ENCODE peak calls at places on chromosomes 16 and 17, in four cellular contexts. U is HCT116, V is GM23338, W is endothelial cell of umbilical vein. O is an unnamed sample. For H3K27me3, the result is how much of the 10 kb centered on the place peaks cover.

GRCh38 chr16:9909072-9909471 is 273.2 kb downstream of the GRIN2A start:
- DNase-seq in U (no peak), V (no peak), W (no peak), O (no peak)

GRCh38 chr17:65039349-65039988 is 17.1 kb downstream of the GNA13 start:
- DNase-seq in U (no peak), V (no peak), W (no peak), O (no peak)

GRCh38 chr16:66549284-66550131 is at the start of gene TK2:
- DNase-seq in U (no peak), V (peak), W (peak), O (peak)

GRCh38 chr17:17768415-17769088 is 68.2 kb downstream of the SREBF1 start:
- DNase-seq in U (no peak), V (no peak), W (no peak), O (no peak)

GRCh38 chr17:12995896-12996295 is 21.9 kb downstream of the ELAC2 start:
- DNase-seq in U (no peak), V (no peak), W (no peak), O (no peak)

GRCh38 chr16:59067207-59067606 is 333.1 kb upstream of the GOT2 start:
- DNase-seq in U (no peak), V (no peak), W (peak), O (no peak)

GRCh38 chr17:78329263-78330059 is 30.4 kb downstream of the SOCS3 start:
- DNase-seq in U (peak), V (no peak), W (no peak), O (peak)

GRCh38 chr17:48567209-48567608 is 10.9 kb downstream of the HOXB4 start:
- DNase-seq in U (no peak), V (no peak), W (peak), O (no peak)

GRCh38 chr16:81627024-81627423 is 152.1 kb upstream of the PLCG2 start:
- DNase-seq in U (no peak), V (no peak), W (no peak), O (peak)

GRCh38 chr16:27444015-27444414 is 42.0 kb downstream of the IL21R start:
- DNase-seq in U (no peak), V (no peak), W (no peak), O (peak)

GRCh38 chr16:67157892-67158635 is 1.6 kb downstream of the TRADD start:
- DNase-seq in U (no peak), V (no peak), W (no peak), O (no peak)

GRCh38 chr17:39781814-39782213 is 44.1 kb downstream of the GRB7 start:
- DNase-seq in U (no peak), V (no peak), W (no peak), O (no peak)

DNA sequence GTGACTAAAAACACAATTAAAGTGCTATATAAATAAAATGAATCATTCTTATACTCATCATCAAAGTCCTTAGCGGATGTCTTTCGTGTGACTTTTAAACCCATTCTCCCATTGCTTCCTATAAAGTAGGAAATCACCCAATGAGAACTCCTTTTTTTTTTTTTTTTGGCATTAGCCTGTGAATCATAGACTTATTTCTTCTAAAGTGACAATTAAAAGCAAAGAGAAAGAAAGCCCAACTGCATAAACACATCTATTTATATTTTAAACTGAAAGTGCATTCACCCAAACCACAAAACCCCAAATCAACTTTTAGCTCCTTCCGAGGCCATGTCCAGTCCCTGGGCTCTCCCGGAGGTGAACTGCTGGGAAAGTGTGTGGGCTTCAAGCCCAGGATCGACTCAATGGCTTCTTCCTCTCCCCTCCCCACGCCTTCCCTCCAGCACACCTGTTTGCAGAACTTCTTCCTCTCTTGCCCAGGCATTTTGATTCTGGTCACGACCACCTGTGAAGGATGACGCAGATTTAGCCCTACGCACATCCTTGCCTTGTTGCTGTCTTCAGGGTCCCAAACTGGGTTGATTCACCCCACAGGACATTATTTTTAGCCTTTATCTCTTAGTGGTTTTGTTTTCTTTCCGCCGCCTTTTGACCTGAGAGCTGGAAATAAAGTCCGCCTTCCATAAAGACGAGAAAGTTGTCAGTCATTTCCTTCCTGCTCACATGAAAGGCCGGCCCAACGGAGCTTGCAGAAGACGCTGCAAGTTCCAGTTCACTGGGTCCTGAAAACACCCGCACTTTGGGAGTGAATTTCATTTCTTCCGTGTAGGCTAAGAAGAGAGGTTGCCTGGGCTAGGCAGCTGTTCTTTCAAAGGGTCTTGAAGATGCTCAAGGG is 166.8 kb downstream of the MAP2K6 start:
- DNase-seq in U (no peak), V (peak), W (peak), O (no peak)
- H3K27me3 ChIP-seq in U (under half), V (under half), W (under half), O (under half)

GRCh38 chr17:67995568-67996191 is 589 bp downstream of the C17orf58 start:
- DNase-seq in U (no peak), V (peak), W (no peak), O (peak)

GRCh38 chr17:67994827-67995567 is 1.3 kb downstream of the C17orf58 start:
- DNase-seq in U (no peak), V (no peak), W (peak), O (peak)

GRCh38 chr17:67993153-67993997 is 2.9 kb downstream of the C17orf58 start:
- DNase-seq in U (peak), V (peak), W (peak), O (peak)

GRCh38 chr17:67992541-67993152 is 3.6 kb downstream of the C17orf58 start:
- DNase-seq in U (no peak), V (peak), W (peak), O (peak)

DNA sequence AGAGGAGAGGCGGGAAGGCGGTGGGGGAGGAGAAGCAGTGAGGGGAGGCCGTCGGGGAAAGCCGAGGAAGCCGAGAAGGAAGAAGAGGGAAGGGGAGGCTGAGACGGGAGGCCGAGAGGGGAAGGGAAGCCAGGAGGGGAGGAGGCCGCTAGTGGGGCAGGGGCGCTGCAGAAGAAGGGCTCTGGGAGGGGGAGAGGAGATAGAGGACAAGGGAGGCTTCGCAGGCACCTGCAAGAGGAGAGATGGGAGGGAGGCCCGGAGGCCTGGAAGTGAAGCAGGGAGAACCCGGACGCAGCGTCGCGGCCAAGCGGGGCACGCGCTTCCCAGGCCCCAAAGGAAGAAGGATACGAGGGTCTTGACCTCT is 2.3 kb downstream of the C17orf58 start:
- DNase-seq in U (no peak), V (peak), W (peak), O (peak)
- H3K4me2 ChIP-seq in U (peak), V (peak), W (peak), O (peak)

GRCh38 chr16:52237823-52238222 is 309.1 kb downstream of the TOX3 start:
- DNase-seq in U (no peak), V (no peak), W (no peak), O (no peak)
- H3K27me3 ChIP-seq in U (under half), V (under half), W (under half), O (under half)

GRCh38 chr16:30874244-30874820 is 19.5 kb downstream of the BCL7C start:
- DNase-seq in U (no peak), V (peak), W (no peak), O (no peak)
- H3K4me2 ChIP-seq in U (peak), V (peak), W (peak), O (peak)

GRCh38 chr17:36741019-36741902 is 139.9 kb downstream of the MRM1 start:
- DNase-seq in U (no peak), V (no peak), W (no peak), O (no peak)

GRCh38 chr17:36736201-36737156 is 135.1 kb downstream of the MRM1 start:
- DNase-seq in U (no peak), V (no peak), W (no peak), O (no peak)

GRCh38 chr17:36740157-36740556 is 138.8 kb downstream of the MRM1 start:
- DNase-seq in U (no peak), V (no peak), W (no peak), O (no peak)

GRCh38 chr17:36742267-36743000 is 141.1 kb downstream of the MRM1 start:
- DNase-seq in U (no peak), V (peak), W (no peak), O (no peak)

DNA sequence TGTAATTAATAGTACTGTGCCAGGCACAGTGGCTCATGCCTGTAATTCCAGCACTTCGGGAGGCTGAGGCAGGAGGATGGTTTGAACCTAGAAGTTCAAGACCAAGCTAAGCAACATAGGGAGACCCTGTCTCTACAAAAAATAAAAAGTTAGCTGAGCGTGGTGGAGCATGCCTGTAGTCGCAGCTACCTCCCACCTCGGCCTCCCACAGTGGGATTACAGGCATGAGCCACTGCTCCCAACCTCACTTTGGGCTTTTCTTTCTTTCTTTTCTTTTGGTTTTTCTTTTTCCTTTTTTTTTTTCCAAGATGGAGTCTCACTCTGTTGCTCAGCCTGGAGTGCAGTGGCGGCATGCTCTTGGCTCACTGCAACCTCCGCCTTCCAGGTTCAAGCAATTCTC is 137.8 kb downstream of the MRM1 start:
- DNase-seq in U (no peak), V (no peak), W (no peak), O (no peak)
- H3K27me3 ChIP-seq in U (under half), V (under half), W (under half), O (under half)

DNA sequence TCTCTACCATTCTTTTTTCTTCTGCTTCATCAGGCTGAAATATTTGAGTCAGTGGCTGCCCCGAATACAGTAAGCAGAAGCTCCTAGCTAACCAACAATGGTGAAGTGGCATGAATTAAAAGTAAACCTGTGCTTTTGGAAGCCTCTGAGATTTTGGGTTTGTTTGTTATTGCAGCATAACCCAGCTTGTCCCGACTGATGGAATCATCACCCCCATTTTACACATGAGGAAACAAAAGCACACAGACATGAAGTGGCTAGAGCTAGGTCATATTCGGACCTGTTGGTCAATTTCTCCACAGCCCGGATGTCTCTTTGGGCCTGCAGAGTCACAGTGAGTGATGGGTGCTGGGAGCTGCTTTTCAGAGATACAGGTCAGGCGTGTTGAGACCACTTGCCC is 39.4 kb downstream of the IRX5 start:
- DNase-seq in U (no peak), V (no peak), W (no peak), O (no peak)
- H3K4me2 ChIP-seq in U (no peak), V (no peak), W (no peak), O (no peak)

DNA sequence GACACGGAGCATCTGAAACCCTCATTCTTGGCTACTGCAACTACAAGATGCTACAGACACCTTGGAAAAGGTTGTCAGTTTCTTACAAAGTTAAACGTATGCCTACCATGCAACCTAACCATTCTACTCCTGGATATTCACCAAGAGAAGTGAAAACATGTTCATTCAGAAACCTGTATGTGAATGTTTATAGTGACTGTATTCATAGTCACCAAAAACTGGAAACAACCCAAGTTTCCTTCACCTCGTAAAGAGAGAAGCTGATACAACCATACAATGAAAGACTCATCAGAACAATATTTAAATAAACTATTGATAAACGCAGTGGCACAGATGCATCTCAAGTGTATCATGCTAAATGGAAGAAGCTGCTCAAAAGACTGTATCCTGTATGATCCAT is 55.4 kb upstream of the CHMP6 start:
- DNase-seq in U (no peak), V (no peak), W (no peak), O (no peak)
- H3K27me3 ChIP-seq in U (under half), V (under half), W (under half), O (under half)

GRCh38 chr17:15908378-15908777 is 36.6 kb upstream of the ADORA2B start:
- DNase-seq in U (no peak), V (no peak), W (no peak), O (no peak)
- H3K4me2 ChIP-seq in U (no peak), V (no peak), W (no peak), O (no peak)

GRCh38 chr16:90019201-90019542 is at the start of gene DBNDD1:
- DNase-seq in U (no peak), V (no peak), W (no peak), O (no peak)

GRCh38 chr16:90018297-90019200 is 707 bp downstream of the DBNDD1 start:
- DNase-seq in U (no peak), V (peak), W (peak), O (peak)

GRCh38 chr16:90020838-90021382 is 1.7 kb upstream of the DBNDD1 start:
- DNase-seq in U (no peak), V (no peak), W (no peak), O (peak)

GRCh38 chr16:90020260-90020837 is 1.1 kb upstream of the DBNDD1 start:
- DNase-seq in U (no peak), V (no peak), W (no peak), O (no peak)

GRCh38 chr16:90019543-90020259 is 445 bp upstream of the DBNDD1 start:
- DNase-seq in U (no peak), V (peak), W (peak), O (peak)
- H3K27me3 ChIP-seq in U (under half), V (under half), W (under half), O (under half)